ENCODE peak calls at places on chromosomes 11 and 22, in six cellular contexts. B is spleen; G is neural crest cell; K is mucosa of descending colon; T is CD8-positive, alpha-beta T cell; H is GM06990. D is an unnamed sample.

GRCh38 chr11:18684267-18684666 is 14.3 kb upstream of the TMEM86A start:
- DNase-seq in T (no peak), B (no peak), H (no peak), G (no peak), K (no peak), D (no peak)

GRCh38 chr11:43567396-43567975 is 113.1 kb upstream of the HSD17B12 start:
- DNase-seq in K (no peak), G (no peak), T (no peak), H (no peak), B (no peak), D (no peak)

GRCh38 chr11:10407055-10407454 is 48.0 kb upstream of the AMPD3 start:
- DNase-seq in H (no peak), G (no peak), T (no peak), K (no peak), B (no peak), D (no peak)

GRCh38 chr11:85772700-85773099 is 38.2 kb downstream of the SYTL2 start:
- DNase-seq in B (no peak), T (no peak), H (no peak), K (no peak), G (no peak), D (no peak)

GRCh38 chr22:31094741-31095140 is 12.6 kb downstream of the SELENOM start:
- DNase-seq in K (no peak), G (no peak), T (no peak), B (no peak), H (no peak), D (no peak)

GRCh38 chr11:45662665-45663485 is 2.5 kb downstream of the CHST1 start:
- DNase-seq in G (no peak), H (no peak), B (peak), K (no peak), T (no peak), D (peak)

GRCh38 chr22:30875481-30876215 is 92.9 kb downstream of the MORC2 start:
- DNase-seq in K (peak), B (peak), H (no peak), G (no peak), T (no peak), D (no peak)

GRCh38 chr11:113841691-113842090 is 33.7 kb downstream of the USP28 start:
- DNase-seq in T (no peak), G (no peak), B (no peak), K (no peak), H (no peak), D (no peak)

GRCh38 chr22:27663812-27664211 is 137.7 kb downstream of the MN1 start:
- DNase-seq in B (no peak), G (no peak), T (no peak), H (no peak), K (no peak), D (no peak)

GRCh38 chr11:104665631-104666030 is 232.6 kb downstream of the CASP12 start:
- DNase-seq in H (no peak), K (no peak), T (no peak), G (no peak), B (no peak), D (no peak)

GRCh38 chr11:112279901-112280267 is 19.2 kb upstream of the PLET1 start:
- DNase-seq in K (peak), B (peak), G (peak), T (peak), H (peak), D (no peak)

GRCh38 chr11:20821046-20821445 is 151.7 kb downstream of the NELL1 start:
- DNase-seq in H (no peak), K (no peak), G (no peak), T (no peak), B (no peak), D (no peak)

GRCh38 chr11:1228183-1228821 is 5.4 kb downstream of the MUC5B start:
- DNase-seq in H (no peak), T (peak), K (peak), B (peak), G (no peak), D (peak)

GRCh38 chr11:57427692-57428082 is 766 bp upstream of the SLC43A3 start:
- DNase-seq in H (no peak), K (peak), T (no peak), B (no peak), G (no peak), D (no peak)

GRCh38 chr22:46593211-46593676 is 26.9 kb upstream of the GRAMD4 start:
- DNase-seq in B (peak), K (peak), G (no peak), H (peak), T (peak), D (peak)

GRCh38 chr11:110147965-110148709 is 54.9 kb downstream of the ZC3H12C start:
- DNase-seq in T (no peak), H (no peak), B (no peak), K (no peak), G (no peak), D (no peak)

GRCh38 chr22:49793871-49794270 is 33.8 kb downstream of the BRD1 start:
- DNase-seq in K (no peak), T (peak), G (no peak), B (no peak), H (no peak), D (no peak)

GRCh38 chr11:76604652-76605241 is 65.8 kb downstream of the LRRC32 start:
- DNase-seq in H (no peak), G (no peak), B (no peak), K (peak), T (no peak), D (no peak)

DNA sequence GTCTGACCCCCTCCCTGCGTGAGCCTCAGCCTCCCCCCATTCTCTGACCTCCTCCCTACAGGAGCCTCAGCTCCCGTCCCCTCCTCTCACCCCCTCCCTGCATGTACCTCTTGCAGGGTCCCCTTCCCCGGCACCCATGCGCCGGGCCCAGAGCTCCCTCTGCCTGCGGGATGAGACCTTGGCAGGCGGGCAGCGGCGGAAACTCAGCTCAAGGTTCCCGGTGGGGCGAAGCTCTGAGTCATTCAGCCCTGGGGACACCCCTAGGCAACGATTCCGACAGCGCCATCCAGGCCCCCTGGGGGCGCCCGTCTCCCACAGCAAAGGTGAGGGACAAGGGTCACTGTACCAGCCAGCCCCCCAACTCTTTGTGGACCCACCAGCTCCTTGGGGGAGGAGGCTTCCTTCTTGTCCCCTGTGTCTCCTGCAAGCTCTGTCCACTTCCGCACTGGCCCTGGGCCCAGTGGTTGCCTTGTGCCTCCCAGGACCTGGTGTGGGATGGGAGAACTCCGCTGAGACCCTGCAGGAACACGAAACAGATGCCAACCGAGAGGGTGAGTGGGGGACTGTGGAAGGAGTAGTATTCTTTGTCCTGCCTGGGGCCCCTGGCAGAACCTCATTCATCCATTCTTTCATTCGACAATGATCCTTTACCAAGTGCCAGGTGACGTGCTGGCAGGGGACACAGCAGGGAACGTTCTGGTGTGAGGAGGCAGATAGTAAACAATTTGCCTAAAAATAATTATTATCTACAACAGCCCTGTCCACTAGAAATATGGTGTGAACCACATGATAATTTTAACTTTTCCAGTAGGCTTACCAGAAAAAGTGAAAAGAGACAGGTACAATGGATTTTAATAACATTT is 3.7 kb upstream of the RPS6KA4 start:
- DNase-seq in G (peak), H (peak), T (peak), B (peak), K (peak), D (peak)
- TF ChIP-seq CTCF in G (peak), H (peak), T (no peak), B (peak), K (peak), D (peak)

GRCh38 chr11:30619767-30620166 is 33.6 kb upstream of the MPPED2 start:
- DNase-seq in B (no peak), H (no peak), G (no peak), K (no peak), T (no peak), D (no peak)

DNA sequence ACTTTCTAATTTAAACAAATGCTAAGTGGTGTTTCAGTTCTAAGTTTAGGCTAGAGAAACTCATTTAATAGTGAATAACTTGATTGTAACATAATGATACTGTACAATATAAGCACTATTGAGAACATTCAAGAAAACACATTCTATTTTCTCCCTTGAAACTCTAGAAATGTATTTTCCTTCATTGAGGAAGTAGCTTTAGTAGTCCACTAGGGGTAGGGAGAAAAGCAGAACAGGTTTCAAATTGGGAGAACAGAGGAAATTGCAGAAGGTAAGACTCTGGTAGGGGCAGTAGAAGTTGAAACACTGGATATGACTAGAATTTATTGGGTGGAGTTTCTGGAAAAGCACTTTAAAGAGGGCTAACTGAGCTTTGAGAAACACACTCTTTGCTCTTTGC is 31.6 kb upstream of the MPPED2 start:
- DNase-seq in H (no peak), T (no peak), K (no peak), B (no peak), G (no peak), D (no peak)
- TF ChIP-seq CTCF in H (no peak), T (no peak), K (no peak), B (no peak), G (peak), D (peak)

DNA sequence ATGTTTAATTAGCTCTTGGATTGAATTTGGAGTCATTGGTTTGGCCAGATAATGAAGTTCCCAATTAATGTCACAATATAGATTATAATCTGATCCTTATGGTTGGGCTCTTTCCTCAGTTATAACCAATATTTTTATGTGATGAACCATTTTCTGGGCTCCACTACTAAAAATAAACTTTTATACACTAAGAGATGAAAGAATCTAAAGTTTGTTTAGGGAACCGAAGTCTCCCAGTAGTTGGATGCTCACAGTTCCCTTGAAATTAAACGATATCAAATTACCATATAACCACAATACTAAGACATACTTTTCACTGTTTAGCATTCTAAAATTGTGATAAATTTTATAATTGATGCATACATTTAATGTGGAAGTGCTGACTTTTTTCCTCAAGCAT is 47.0 kb upstream of the ARHGAP42 start:
- DNase-seq in H (no peak), T (no peak), K (no peak), G (no peak), B (no peak), D (no peak)
- TF ChIP-seq CTCF in H (no peak), T (no peak), K (no peak), G (no peak), B (no peak), D (no peak)

GRCh38 chr22:22767876-22768602 is 119.6 kb upstream of the IGLL5 start:
- DNase-seq in T (no peak), G (no peak), H (no peak), K (no peak), B (no peak), D (no peak)
- TF ChIP-seq CTCF in T (no peak), G (no peak), H (peak), K (no peak), B (no peak), D (no peak)

GRCh38 chr22:20013382-20013871 is 3.2 kb downstream of the ARVCF start:
- DNase-seq in K (peak), T (peak), H (no peak), G (peak), B (peak), D (peak)
- TF ChIP-seq CTCF in K (peak), T (no peak), H (peak), G (peak), B (peak), D (peak)

GRCh38 chr11:117479372-117479771 is 151.7 kb downstream of the CEP164 start:
- DNase-seq in K (no peak), H (peak), G (no peak), B (no peak), T (no peak), D (no peak)
- TF ChIP-seq CTCF in K (no peak), H (peak), G (peak), B (no peak), T (no peak), D (peak)

DNA sequence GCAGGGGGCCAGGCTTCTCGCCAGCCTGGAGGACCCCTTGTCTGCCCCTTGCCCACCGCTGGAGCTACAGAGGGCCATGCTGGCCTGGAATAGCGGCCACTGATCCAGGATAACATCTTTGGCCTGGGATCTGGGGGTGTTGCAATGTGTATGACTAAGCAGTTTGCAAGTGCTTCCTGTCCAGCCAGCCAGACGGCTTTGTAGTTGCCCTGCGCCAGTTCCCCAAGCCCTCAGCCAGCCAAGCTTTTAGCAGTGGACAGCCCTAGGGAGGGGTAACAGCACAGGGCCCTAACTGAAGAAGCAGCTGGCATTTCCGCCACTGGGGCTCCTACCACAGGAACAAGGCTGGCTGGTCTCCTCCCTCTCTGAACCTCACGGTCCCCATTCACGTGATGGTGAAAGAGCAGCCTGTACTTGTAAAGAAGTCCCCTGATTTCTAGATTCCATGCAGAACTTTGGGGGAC is 32.1 kb downstream of the UQCR10 start:
- DNase-seq in H (no peak), T (no peak), G (no peak), B (peak), K (peak), D (no peak)
- TF ChIP-seq CTCF in H (no peak), T (no peak), G (no peak), B (no peak), K (no peak), D (no peak)